ENCODE peak calls at places on chromosomes 16 and 17, in four cellular contexts. One of them, this sample, is unnamed. For H3K4me1, the result is how much of the 10 kb centered on the place peaks cover.

GRCh38 chr16:16014329-16015224 is 65.2 kb downstream of the ABCC1 start:
- DNase-seq in aorta: peak
- DNase-seq in CD8-positive, alpha-beta memory T cell: no peak
- DNase-seq in heart right ventricle: peak
- DNase-seq in this sample: peak

GRCh38 chr16:84913315-84913714 is 93.5 kb downstream of the CRISPLD2 start:
- DNase-seq in aorta: peak
- DNase-seq in heart right ventricle: no peak
- DNase-seq in CD8-positive, alpha-beta memory T cell: no peak
- DNase-seq in this sample: peak

GRCh38 chr16:30115238-30115637 is 1.9 kb upstream of the GDPD3 start:
- DNase-seq in heart right ventricle: no peak
- DNase-seq in CD8-positive, alpha-beta memory T cell: no peak
- DNase-seq in aorta: no peak
- DNase-seq in this sample: peak

GRCh38 chr17:39854909-39855308 is 9.2 kb downstream of the IKZF3 start:
- DNase-seq in CD8-positive, alpha-beta memory T cell: no peak
- DNase-seq in heart right ventricle: no peak
- DNase-seq in aorta: no peak
- DNase-seq in this sample: no peak

GRCh38 chr16:80659865-80660264 is 119.1 kb downstream of the DYNLRB2 start:
- DNase-seq in heart right ventricle: no peak
- DNase-seq in aorta: no peak
- DNase-seq in CD8-positive, alpha-beta memory T cell: no peak
- DNase-seq in this sample: no peak

GRCh38 chr17:54013117-54013516 is 190.4 kb downstream of the KIF2B start:
- DNase-seq in aorta: no peak
- DNase-seq in heart right ventricle: no peak
- DNase-seq in CD8-positive, alpha-beta memory T cell: no peak
- DNase-seq in this sample: no peak

GRCh38 chr17:40103082-40103741 is 2.8 kb upstream of the NR1D1 start:
- DNase-seq in aorta: no peak
- DNase-seq in heart right ventricle: no peak
- DNase-seq in CD8-positive, alpha-beta memory T cell: no peak
- DNase-seq in this sample: no peak

GRCh38 chr16:88536971-88537751 is 33.0 kb upstream of the ZC3H18 start:
- DNase-seq in aorta: peak
- DNase-seq in CD8-positive, alpha-beta memory T cell: peak
- DNase-seq in heart right ventricle: no peak
- DNase-seq in this sample: no peak

GRCh38 chr16:79600636-79601091 is at the start of gene MAF:
- DNase-seq in heart right ventricle: peak
- DNase-seq in CD8-positive, alpha-beta memory T cell: peak
- DNase-seq in aorta: peak
- DNase-seq in this sample: peak

GRCh38 chr16:11255737-11256656 is at the start of gene SOCS1:
- DNase-seq in heart right ventricle: peak
- DNase-seq in CD8-positive, alpha-beta memory T cell: peak
- DNase-seq in aorta: peak
- DNase-seq in this sample: peak

GRCh38 chr17:43732961-43733360 is 25.6 kb downstream of the SOST start:
- DNase-seq in heart right ventricle: no peak
- DNase-seq in CD8-positive, alpha-beta memory T cell: no peak
- DNase-seq in aorta: no peak
- DNase-seq in this sample: no peak

GRCh38 chr16:9092963-9093477 is 1.6 kb downstream of the HAPSTR1 start:
- DNase-seq in CD8-positive, alpha-beta memory T cell: no peak
- DNase-seq in heart right ventricle: peak
- DNase-seq in aorta: peak
- DNase-seq in this sample: peak

GRCh38 chr17:80262291-80262690 is 1.6 kb downstream of the RNF213 start:
- DNase-seq in heart right ventricle: no peak
- DNase-seq in aorta: no peak
- DNase-seq in CD8-positive, alpha-beta memory T cell: no peak
- DNase-seq in this sample: no peak
- H3K4me3 ChIP-seq in heart right ventricle: peak
- H3K4me3 ChIP-seq in aorta: no peak
- H3K4me3 ChIP-seq in CD8-positive, alpha-beta memory T cell: peak
- H3K4me3 ChIP-seq in this sample: no peak

GRCh38 chr17:66365903-66366302 is 63.5 kb downstream of the PRKCA start:
- DNase-seq in aorta: no peak
- DNase-seq in CD8-positive, alpha-beta memory T cell: no peak
- DNase-seq in heart right ventricle: no peak
- DNase-seq in this sample: no peak
- H3K27ac ChIP-seq in aorta: no peak
- H3K27ac ChIP-seq in CD8-positive, alpha-beta memory T cell: no peak
- H3K27ac ChIP-seq in heart right ventricle: no peak
- H3K27ac ChIP-seq in this sample: no peak

GRCh38 chr17:30176845-30177244 is 58.7 kb downstream of the SLC6A4 start:
- DNase-seq in aorta: no peak
- DNase-seq in heart right ventricle: no peak
- DNase-seq in CD8-positive, alpha-beta memory T cell: no peak
- DNase-seq in this sample: no peak

GRCh38 chr17:30170415-30170987 is 53.9 kb downstream of the NSRP1 start:
- DNase-seq in CD8-positive, alpha-beta memory T cell: no peak
- DNase-seq in heart right ventricle: no peak
- DNase-seq in aorta: no peak
- DNase-seq in this sample: no peak

GRCh38 chr17:30173649-30174048 is 57.0 kb downstream of the NSRP1 start:
- DNase-seq in aorta: no peak
- DNase-seq in heart right ventricle: no peak
- DNase-seq in CD8-positive, alpha-beta memory T cell: no peak
- DNase-seq in this sample: no peak

GRCh38 chr17:30174556-30174955 is 57.9 kb downstream of the NSRP1 start:
- DNase-seq in heart right ventricle: no peak
- DNase-seq in CD8-positive, alpha-beta memory T cell: no peak
- DNase-seq in aorta: no peak
- DNase-seq in this sample: no peak

DNA sequence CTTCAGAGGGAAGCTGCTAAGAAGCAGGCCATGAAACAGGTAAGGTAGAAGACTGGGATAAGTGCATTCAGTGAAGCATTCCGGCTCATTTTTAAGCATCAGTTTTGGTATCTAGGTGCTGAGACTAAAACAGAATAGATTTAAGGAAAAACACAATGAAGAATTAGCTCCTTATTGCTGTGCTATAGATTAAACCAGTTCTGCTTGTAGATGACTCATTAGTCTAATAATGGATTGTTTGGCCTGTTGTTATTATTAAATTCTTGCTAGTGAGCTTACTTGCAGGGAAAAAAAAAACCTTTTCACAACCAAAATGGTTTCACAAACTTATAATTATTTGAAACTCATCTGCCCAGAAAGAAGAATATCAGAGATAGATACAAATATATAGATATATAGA is 55.9 kb downstream of the NSRP1 start:
- DNase-seq in heart right ventricle: no peak
- DNase-seq in aorta: no peak
- DNase-seq in CD8-positive, alpha-beta memory T cell: no peak
- DNase-seq in this sample: no peak
- H3K4me1 ChIP-seq in heart right ventricle: under half
- H3K4me1 ChIP-seq in aorta: under half
- H3K4me1 ChIP-seq in CD8-positive, alpha-beta memory T cell: under half
- H3K4me1 ChIP-seq in this sample: under half

DNA sequence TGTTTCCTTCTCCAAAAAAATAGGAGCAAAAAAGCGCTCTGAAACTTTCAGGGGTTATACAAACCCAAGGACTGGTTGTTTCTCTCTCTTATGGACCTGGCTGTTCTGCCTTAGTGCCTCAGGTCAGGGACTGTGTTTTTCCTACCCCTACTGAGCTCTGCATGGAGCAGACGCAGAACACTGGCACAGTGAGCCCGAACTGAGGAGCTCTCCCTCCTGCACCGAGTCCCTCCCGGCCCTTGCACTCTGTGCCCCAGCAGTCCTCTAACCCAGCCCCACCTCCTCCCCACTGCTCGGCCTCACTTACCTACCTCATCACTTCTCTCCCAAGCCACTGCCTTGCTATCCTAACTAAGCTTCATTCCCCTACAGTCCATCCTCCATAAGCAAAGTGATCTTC is 13.8 kb downstream of the MEIOB start:
- DNase-seq in aorta: no peak
- DNase-seq in CD8-positive, alpha-beta memory T cell: no peak
- DNase-seq in heart right ventricle: no peak
- DNase-seq in this sample: no peak
- H3K4me3 ChIP-seq in aorta: no peak
- H3K4me3 ChIP-seq in CD8-positive, alpha-beta memory T cell: no peak
- H3K4me3 ChIP-seq in heart right ventricle: no peak
- H3K4me3 ChIP-seq in this sample: no peak

GRCh38 chr17:17384291-17384615 is 81.1 kb downstream of the NT5M start:
- DNase-seq in heart right ventricle: no peak
- DNase-seq in CD8-positive, alpha-beta memory T cell: no peak
- DNase-seq in aorta: peak
- DNase-seq in this sample: no peak
- H3K27ac ChIP-seq in heart right ventricle: no peak
- H3K27ac ChIP-seq in CD8-positive, alpha-beta memory T cell: no peak
- H3K27ac ChIP-seq in aorta: no peak
- H3K27ac ChIP-seq in this sample: no peak

DNA sequence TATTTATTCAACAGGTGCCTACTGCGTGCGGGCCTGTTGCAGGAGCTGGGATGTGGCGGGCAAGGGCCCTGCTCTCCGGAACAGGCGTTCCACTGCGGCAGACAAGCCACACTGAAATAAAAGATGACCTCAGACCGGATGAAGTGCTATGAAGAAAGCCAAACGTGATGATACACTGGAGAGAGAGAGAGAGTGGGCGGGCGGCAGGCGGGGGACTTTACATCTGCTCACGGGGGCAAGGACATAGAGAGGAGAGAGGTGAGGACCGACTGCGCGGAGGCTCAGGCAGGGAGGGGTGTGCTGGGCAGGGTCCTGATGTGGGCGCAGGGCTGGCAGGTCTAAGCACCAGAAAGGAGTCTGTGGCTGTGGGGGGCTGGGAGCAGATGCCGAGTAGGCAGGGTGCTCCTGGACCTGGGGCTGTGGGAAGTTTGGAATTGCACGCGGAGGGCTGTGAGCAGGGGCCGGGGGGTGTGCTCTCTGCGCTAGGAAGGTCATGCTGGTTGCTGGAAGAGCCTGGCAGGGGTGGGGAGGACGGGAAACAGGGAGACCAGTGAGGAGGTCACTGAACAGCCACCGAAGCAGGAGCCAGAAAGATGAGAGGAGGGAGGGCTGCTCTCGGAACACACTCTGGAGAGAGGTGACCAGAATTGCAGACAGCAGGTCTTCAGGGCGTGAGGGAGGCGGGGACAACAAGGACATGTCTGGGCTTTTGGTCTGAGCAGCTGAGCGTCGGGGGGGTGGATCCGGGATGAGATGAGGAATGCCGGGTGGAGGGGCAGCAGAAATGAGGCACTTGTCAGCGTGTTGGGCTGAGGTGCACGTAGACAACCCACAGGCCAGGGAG is 9.9 kb downstream of the MXRA7 start:
- DNase-seq in heart right ventricle: peak
- DNase-seq in CD8-positive, alpha-beta memory T cell: peak
- DNase-seq in aorta: peak
- DNase-seq in this sample: no peak
- H3K4me1 ChIP-seq in heart right ventricle: under half
- H3K4me1 ChIP-seq in CD8-positive, alpha-beta memory T cell: under half
- H3K4me1 ChIP-seq in aorta: under half
- H3K4me1 ChIP-seq in this sample: under half

DNA sequence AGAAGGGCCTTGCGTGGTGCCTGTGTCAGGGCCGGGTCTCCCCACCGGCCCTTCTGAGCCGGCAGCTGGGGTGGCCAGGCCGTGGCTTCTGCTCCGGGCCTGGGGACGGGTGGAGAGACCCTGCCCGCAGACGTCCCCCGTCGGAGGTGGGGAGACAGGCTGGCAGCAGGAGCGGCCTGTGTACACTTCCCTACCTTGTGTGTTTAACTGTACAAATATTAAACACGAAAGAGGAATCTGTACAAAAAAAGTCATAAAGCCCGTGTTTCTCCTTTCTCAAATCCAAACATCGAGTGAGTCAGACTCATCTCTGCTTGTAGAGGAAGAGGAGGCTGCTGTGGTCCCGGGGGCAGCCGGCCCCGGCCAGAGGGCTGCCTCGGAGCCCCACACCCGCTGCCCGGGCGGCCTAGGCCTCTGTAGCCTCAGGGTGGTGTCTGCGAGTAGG is 2.0 kb downstream of the CACNA1H start:
- DNase-seq in CD8-positive, alpha-beta memory T cell: no peak
- DNase-seq in heart right ventricle: no peak
- DNase-seq in aorta: no peak
- DNase-seq in this sample: no peak
- H3K4me3 ChIP-seq in CD8-positive, alpha-beta memory T cell: no peak
- H3K4me3 ChIP-seq in heart right ventricle: peak
- H3K4me3 ChIP-seq in aorta: no peak
- H3K4me3 ChIP-seq in this sample: no peak

DNA sequence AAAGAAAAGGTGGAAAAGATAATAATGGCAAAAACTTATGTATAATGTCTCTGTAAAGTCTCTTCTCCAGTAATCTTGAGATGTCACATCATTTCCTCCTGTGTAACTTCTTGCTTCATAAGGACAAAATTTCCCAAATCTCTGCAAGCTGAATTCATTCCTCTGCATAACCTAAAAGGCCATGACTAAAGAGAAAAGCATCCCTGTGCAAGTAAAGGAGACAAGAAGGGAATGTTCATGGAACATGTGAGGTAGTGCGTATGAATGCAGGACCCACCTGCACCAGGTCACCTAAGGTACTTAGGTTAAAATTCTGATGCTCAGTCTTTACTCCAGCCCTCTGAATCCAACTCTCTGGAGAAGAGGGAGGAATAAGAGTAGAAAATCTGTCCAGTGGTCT is 46.9 kb upstream of the NLK start:
- DNase-seq in aorta: no peak
- DNase-seq in CD8-positive, alpha-beta memory T cell: no peak
- DNase-seq in heart right ventricle: no peak
- DNase-seq in this sample: no peak
- H3K27ac ChIP-seq in aorta: no peak
- H3K27ac ChIP-seq in CD8-positive, alpha-beta memory T cell: no peak
- H3K27ac ChIP-seq in heart right ventricle: no peak
- H3K27ac ChIP-seq in this sample: no peak